ENCODE peak calls at places on chromosome 19, in nine cellular contexts. O, L, D, T, P, I, Q, F and J are unnamed samples.

GRCh38 chr19:48711106-48711662 is 8.3 kb downstream of the MAMSTR start:
- DNase-seq in F (no peak), D (no peak), O (no peak), I (no peak), T (no peak), L (no peak), P (no peak), Q (no peak), J (no peak)

GRCh38 chr19:45391346-45391745 is 13.5 kb downstream of the PPP1R13L start:
- DNase-seq in D (no peak), T (no peak), F (no peak), L (no peak), I (no peak), O (no peak), Q (no peak), P (no peak), J (no peak)

GRCh38 chr19:8262431-8262830 is 45.7 kb downstream of the CD320 start:
- DNase-seq in I (no peak), F (peak), P (no peak), D (no peak), T (no peak), Q (no peak), L (no peak), O (no peak), J (no peak)

GRCh38 chr19:30556230-30556711 is 184.1 kb downstream of the ZNF536 start:
- DNase-seq in D (no peak), L (no peak), Q (no peak), I (no peak), P (no peak), F (no peak), T (no peak), O (no peak), J (no peak)

GRCh38 chr19:49362048-49362925 is at the start of gene TEAD2:
- DNase-seq in T (peak), I (peak), P (no peak), L (peak), D (no peak), F (peak), O (no peak), Q (no peak), J (peak)

GRCh38 chr19:10885241-10886169 is 14.2 kb downstream of the CARM1 start:
- DNase-seq in P (no peak), I (no peak), Q (no peak), L (no peak), F (no peak), D (no peak), T (no peak), O (no peak), J (no peak)

GRCh38 chr19:19098084-19098702 is 34.4 kb downstream of the SLC25A42 start:
- DNase-seq in P (no peak), F (no peak), I (no peak), Q (no peak), O (no peak), T (no peak), L (no peak), D (no peak), J (no peak)

GRCh38 chr19:13099073-13099999 is 3.3 kb downstream of the LYL1 start:
- DNase-seq in Q (no peak), L (peak), I (peak), O (no peak), D (peak), T (no peak), F (no peak), P (peak), J (no peak)

GRCh38 chr19:6501740-6502648 is at the start of gene TUBB4A:
- DNase-seq in T (no peak), O (no peak), F (no peak), I (peak), Q (no peak), D (peak), P (peak), L (no peak), J (no peak)

GRCh38 chr19:41707502-41707812 is 969 bp upstream of the CEACAM5 start:
- DNase-seq in L (peak), I (no peak), T (no peak), Q (no peak), O (no peak), D (no peak), P (no peak), F (no peak), J (no peak)

GRCh38 chr19:13459351-13459750 is 46.9 kb downstream of the CACNA1A start:
- DNase-seq in I (no peak), D (no peak), L (no peak), Q (no peak), T (no peak), P (no peak), F (no peak), O (no peak), J (no peak)

GRCh38 chr19:47615714-47616113 is 6.8 kb downstream of the BICRA start:
- DNase-seq in T (no peak), D (no peak), O (no peak), Q (no peak), L (no peak), I (no peak), F (no peak), P (no peak), J (no peak)

GRCh38 chr19:42170052-42170451 is 37.8 kb upstream of the POU2F2 start:
- DNase-seq in Q (no peak), O (no peak), P (no peak), L (no peak), T (no peak), I (no peak), D (no peak), F (no peak), J (no peak)

GRCh38 chr19:49331616-49332055 is 3.6 kb upstream of the CD37 start:
- DNase-seq in F (no peak), Q (peak), P (no peak), T (peak), D (peak), I (no peak), L (no peak), O (no peak), J (peak)

GRCh38 chr19:40709817-40710216 is 6.9 kb downstream of the COQ8B start:
- DNase-seq in D (no peak), Q (no peak), F (no peak), L (no peak), P (no peak), I (no peak), O (no peak), T (no peak), J (no peak)

GRCh38 chr19:40802300-40803169 is 3.5 kb downstream of the EGLN2 start:
- DNase-seq in O (no peak), Q (no peak), I (no peak), D (no peak), F (no peak), L (peak), P (no peak), T (peak), J (no peak)

GRCh38 chr19:14035706-14036105 is 4.1 kb downstream of the IL27RA start:
- DNase-seq in L (no peak), T (peak), F (no peak), P (no peak), Q (no peak), I (no peak), D (no peak), O (no peak), J (no peak)

GRCh38 chr19:40611900-40612698 is 10.9 kb downstream of the LTBP4 start:
- DNase-seq in D (no peak), L (no peak), P (no peak), F (no peak), Q (no peak), O (no peak), I (no peak), T (no peak), J (no peak)

GRCh38 chr19:40610396-40611064 is 9.4 kb downstream of the LTBP4 start:
- DNase-seq in F (peak), L (no peak), T (no peak), I (no peak), D (peak), P (no peak), O (no peak), Q (no peak), J (no peak)

GRCh38 chr19:35216026-35216832 is 12.3 kb downstream of the FAM187B start:
- DNase-seq in L (no peak), I (no peak), F (no peak), D (no peak), P (no peak), Q (no peak), O (no peak), T (no peak), J (no peak)

GRCh38 chr19:10256970-10257615 is 5.1 kb downstream of the MRPL4 start:
- DNase-seq in P (no peak), T (no peak), D (no peak), O (no peak), Q (no peak), F (no peak), I (no peak), L (no peak), J (no peak)

GRCh38 chr19:56748443-56748842 is 76.9 kb upstream of the ZNF835 start:
- DNase-seq in I (no peak), L (no peak), Q (no peak), O (no peak), D (no peak), P (no peak), T (no peak), F (no peak), J (peak)

GRCh38 chr19:48203794-48204628 is 33.5 kb downstream of the ZSWIM9 start:
- DNase-seq in F (peak), Q (peak), T (peak), O (peak), D (peak), L (peak), P (peak), I (peak), J (peak)

GRCh38 chr19:45294291-45295029 is 28.2 kb downstream of the CKM start:
- DNase-seq in F (no peak), T (peak), L (no peak), I (no peak), D (no peak), P (no peak), O (no peak), Q (no peak), J (no peak)

GRCh38 chr19:11373166-11373884 is 1.1 kb upstream of the SWSAP1 start:
- DNase-seq in L (no peak), Q (no peak), T (peak), D (no peak), I (no peak), P (no peak), O (no peak), F (no peak), J (no peak)

GRCh38 chr19:23716792-23717191 is 29.8 kb upstream of the ZNF675 start:
- DNase-seq in L (no peak), D (no peak), I (no peak), P (no peak), Q (no peak), F (no peak), O (no peak), T (no peak), J (no peak)

GRCh38 chr19:30968210-30968609 is 381.0 kb downstream of the TSHZ3 start:
- DNase-seq in I (no peak), O (no peak), T (peak), P (no peak), F (no peak), L (no peak), Q (no peak), D (no peak), J (peak)

GRCh38 chr19:48511800-48512503 is at the start of gene LMTK3:
- DNase-seq in O (no peak), Q (peak), I (no peak), F (no peak), T (peak), P (no peak), L (no peak), D (peak), J (no peak)

GRCh38 chr19:17358395-17358794 is 18.7 kb downstream of the PLVAP start:
- DNase-seq in D (no peak), T (no peak), L (peak), P (no peak), I (no peak), O (no peak), Q (no peak), F (no peak), J (no peak)

GRCh38 chr19:3710265-3710812 is 2.2 kb downstream of the TJP3 start:
- DNase-seq in O (no peak), T (peak), L (no peak), Q (no peak), P (no peak), I (no peak), D (no peak), F (peak), J (no peak)

GRCh38 chr19:48059331-48059730 is 15.5 kb upstream of the CABP5 start:
- DNase-seq in D (no peak), F (no peak), Q (no peak), T (no peak), I (no peak), L (no peak), P (no peak), O (no peak), J (no peak)

GRCh38 chr19:10876459-10877240 is 5.3 kb downstream of the CARM1 start:
- DNase-seq in I (no peak), Q (no peak), O (no peak), D (no peak), L (no peak), P (no peak), T (no peak), F (no peak), J (no peak)

GRCh38 chr19:3024870-3025515 is 4.1 kb downstream of the TLE2 start:
- DNase-seq in I (peak), F (no peak), T (no peak), L (no peak), P (no peak), O (no peak), Q (no peak), D (no peak), J (no peak)

GRCh38 chr19:38211206-38211605 is 12.8 kb downstream of the DPF1 start:
- DNase-seq in P (no peak), O (no peak), I (no peak), T (no peak), L (peak), F (no peak), Q (no peak), D (no peak), J (no peak)

GRCh38 chr19:16078311-16078758 is 2.0 kb downstream of the TPM4 start:
- DNase-seq in P (no peak), L (peak), O (no peak), Q (no peak), T (no peak), D (no peak), I (no peak), F (peak), J (peak)

GRCh38 chr19:44690131-44690440 is 8.9 kb upstream of the CEACAM16 start:
- DNase-seq in P (no peak), Q (no peak), D (no peak), I (no peak), T (no peak), L (no peak), F (no peak), O (no peak), J (no peak)

GRCh38 chr19:55598034-55598433 is 1.3 kb downstream of the FIZ1 start:
- DNase-seq in Q (no peak), T (no peak), I (no peak), O (no peak), F (no peak), D (no peak), P (no peak), L (no peak), J (no peak)

GRCh38 chr19:10432736-10433130 is 12.4 kb downstream of the PDE4A start:
- DNase-seq in D (no peak), Q (no peak), O (no peak), I (no peak), T (no peak), F (no peak), P (no peak), L (no peak), J (no peak)